ENCODE peak calls at places on chromosomes 4 and X, in eight cellular contexts. K is fibroblast of gingiva, V is epithelial cell of esophagus, E is NCI-H748 treated with DMSO at 0.1 percent for 48 hours, H is trophoblast cell, X is skeletal muscle cell, W is immature natural killer cell, I is fibroblast of lung. G is an unnamed sample.

GRCh38 chr4:134777626-134778025 is 576.0 kb upstream of the PABPC4L start:
- DNase-seq in K (no peak), V (peak; percentile 46), E (peak; percentile 46), H (no peak), X (no peak), W (no peak), I (peak; percentile 3), G (no peak)

GRCh38 chr4:38871593-38871992 is 4.0 kb downstream of the FAM114A1 start:
- DNase-seq in K (peak; percentile 47), V (no peak), E (no peak), H (no peak), X (no peak), W (no peak), I (no peak), G (no peak)

GRCh38 chr4:183876268-183876934 is 28.7 kb upstream of the STOX2 start:
- DNase-seq in K (peak; percentile 48), V (peak; percentile 77), E (no peak), H (no peak), X (peak; percentile 16), W (no peak), I (peak; percentile 90), G (no peak)

GRCh38 chrX:70970482-70970999 is 39.6 kb upstream of the SLC7A3 start:
- DNase-seq in K (peak; percentile 1), V (peak; percentile 6), E (peak; percentile 27), H (no peak), X (no peak), W (no peak), I (peak; percentile 4), G (no peak)

GRCh38 chr4:106385853-106386393 is 17.3 kb upstream of the GIMD1 start:
- DNase-seq in K (no peak), V (no peak), E (no peak), H (no peak), X (no peak), W (no peak), I (no peak), G (no peak)

GRCh38 chrX:136097871-136098805 is 49.2 kb upstream of the FHL1 start:
- DNase-seq in K (no peak), V (no peak), E (no peak), H (no peak), X (no peak), W (no peak), I (no peak), G (no peak)

GRCh38 chr4:71406459-71406963 is 67.7 kb downstream of the SLC4A4 start:
- DNase-seq in K (no peak), V (peak; percentile 62), E (no peak), H (no peak), X (no peak), W (peak; percentile 5), I (peak; percentile 81), G (no peak)

GRCh38 chrX:24619647-24620046 is 27.5 kb downstream of the PCYT1B start:
- DNase-seq in K (peak; percentile 31), V (peak; percentile 38), E (peak; percentile 19), H (no peak), X (peak; percentile 26), W (no peak), I (peak; percentile 60), G (peak; percentile 0)

GRCh38 chrX:7801706-7802105 is 41.3 kb upstream of the VCX start:
- DNase-seq in K (peak; percentile 41), V (no peak), E (no peak), H (no peak), X (no peak), W (no peak), I (no peak), G (no peak)

GRCh38 chrX:141839856-141840255 is 1.7 kb downstream of the MAGEC3 start:
- DNase-seq in K (no peak), V (no peak), E (no peak), H (no peak), X (no peak), W (no peak), I (peak; percentile 57), G (no peak)

GRCh38 chr4:23058113-23058512 is 365.4 kb downstream of the GBA3 start:
- DNase-seq in K (no peak), V (no peak), E (no peak), H (no peak), X (no peak), W (no peak), I (no peak), G (no peak)

GRCh38 chr4:22762548-22762947 is 69.8 kb downstream of the GBA3 start:
- DNase-seq in K (no peak), V (no peak), E (no peak), H (no peak), X (no peak), W (no peak), I (no peak), G (no peak)

GRCh38 chrX:6810796-6811195 is 275.9 kb upstream of the VCX3A start:
- DNase-seq in K (no peak), V (no peak), E (no peak), H (no peak), X (no peak), W (no peak), I (peak; percentile 35), G (no peak)

GRCh38 chr4:122661176-122661575 is 40.3 kb upstream of the IL21 start:
- DNase-seq in K (no peak), V (peak; percentile 23), E (no peak), H (no peak), X (no peak), W (no peak), I (peak; percentile 29), G (no peak)

GRCh38 chrX:10677490-10677889 is 57.1 kb upstream of the MID1 start:
- DNase-seq in K (peak; percentile 2), V (no peak), E (no peak), H (no peak), X (no peak), W (no peak), I (peak; percentile 10), G (no peak)

GRCh38 chr4:159497961-159498360 is 395.1 kb downstream of the RAPGEF2 start:
- DNase-seq in K (no peak), V (no peak), E (no peak), H (no peak), X (no peak), W (no peak), I (no peak), G (no peak)

GRCh38 chr4:125368684-125369083 is 53.9 kb downstream of the FAT4 start:
- DNase-seq in K (peak; percentile 94), V (peak; percentile 18), E (no peak), H (no peak), X (peak; percentile 84), W (no peak), I (peak; percentile 89), G (peak; percentile 61)

G was measured in AG04449.